ENCODE peak calls at places on chromosomes 1 and 21, in seven cellular contexts. B is lower leg skin, E is IMR-90, J is AG09319, O is Caco-2, W is AG09309, G is GM12865. V is an unnamed sample.

GRCh38 chr1:52928083-52928404 is 968 bp downstream of the SCP2 start:
- DNase-seq in B (no peak), E (no peak), J (no peak), O (no peak), W (no peak), G (no peak), V (no peak)

GRCh38 chr1:81703736-81704463 is 96.8 kb upstream of the ADGRL2 start:
- DNase-seq in B (no peak), E (peak), J (no peak), O (peak), W (no peak), G (no peak), V (peak)

GRCh38 chr1:55640708-55641473 is 425.7 kb upstream of the USP24 start:
- DNase-seq in B (peak), E (no peak), J (no peak), O (no peak), W (peak), G (peak), V (no peak)

GRCh38 chr1:11873395-11873794 is 14.7 kb upstream of the NPPB start:
- DNase-seq in B (no peak), E (no peak), J (no peak), O (no peak), W (no peak), G (no peak), V (no peak)

GRCh38 chr1:11470912-11471311 is 8.0 kb upstream of the DISP3 start:
- DNase-seq in B (no peak), E (no peak), J (no peak), O (no peak), W (no peak), G (no peak), V (no peak)

GRCh38 chr1:221724931-221725605 is 16.8 kb downstream of the DUSP10 start:
- DNase-seq in B (no peak), E (peak), J (no peak), O (no peak), W (no peak), G (no peak), V (no peak)

GRCh38 chr1:214296860-214297699 is 16.1 kb downstream of the SMYD2 start:
- DNase-seq in B (no peak), E (peak), J (no peak), O (no peak), W (no peak), G (no peak), V (no peak)

GRCh38 chr1:185741551-185741950 is 7.4 kb downstream of the HMCN1 start:
- DNase-seq in B (no peak), E (peak), J (no peak), O (no peak), W (peak), G (no peak), V (no peak)

GRCh38 chr1:216447898-216448568 is 24.8 kb upstream of the USH2A start:
- DNase-seq in B (no peak), E (peak), J (no peak), O (no peak), W (no peak), G (no peak), V (no peak)

GRCh38 chr1:209675567-209676154 is 449 bp downstream of the G0S2 start:
- DNase-seq in B (peak), E (peak), J (no peak), O (peak), W (no peak), G (no peak), V (peak)

GRCh38 chr1:8142955-8143629 is 117.0 kb upstream of the ERRFI1 start:
- DNase-seq in B (no peak), E (peak), J (no peak), O (no peak), W (no peak), G (no peak), V (no peak)

GRCh38 chr1:150516616-150517015 is 1.1 kb downstream of the FALEC start:
- DNase-seq in B (no peak), E (no peak), J (no peak), O (no peak), W (no peak), G (peak), V (no peak)

GRCh38 chr1:2137257-2138121 is 57.1 kb downstream of the FAAP20 start:
- DNase-seq in B (no peak), E (no peak), J (no peak), O (peak), W (no peak), G (no peak), V (no peak)

GRCh38 chr21:40049959-40050290 is 182.7 kb downstream of the PCP4 start:
- DNase-seq in B (no peak), E (no peak), J (no peak), O (no peak), W (no peak), G (no peak), V (no peak)

GRCh38 chr1:222105393-222105737 is 363.5 kb upstream of the DUSP10 start:
- DNase-seq in B (no peak), E (no peak), J (no peak), O (no peak), W (no peak), G (no peak), V (no peak)

GRCh38 chr1:41449326-41449921 is 35.1 kb downstream of the EDN2 start:
- DNase-seq in B (no peak), E (no peak), J (no peak), O (no peak), W (no peak), G (no peak), V (no peak)

GRCh38 chr1:16013220-16013907 is 4.5 kb downstream of the HSPB7 start:
- DNase-seq in B (peak), E (peak), J (no peak), O (no peak), W (no peak), G (peak), V (no peak)

GRCh38 chr1:34684246-34684645 is 70.6 kb upstream of the GJB5 start:
- DNase-seq in B (no peak), E (no peak), J (no peak), O (no peak), W (no peak), G (peak), V (no peak)

GRCh38 chr1:187001198-187001904 is 172.6 kb downstream of the PLA2G4A start:
- DNase-seq in B (no peak), E (peak), J (peak), O (no peak), W (peak), G (no peak), V (no peak)

GRCh38 chr1:2298685-2299673 is 70.9 kb downstream of the SKI start:
- DNase-seq in B (no peak), E (no peak), J (no peak), O (no peak), W (no peak), G (no peak), V (no peak)

GRCh38 chr21:39601194-39601940 is 11.4 kb upstream of the B3GALT5 start:
- DNase-seq in B (no peak), E (no peak), J (no peak), O (no peak), W (no peak), G (no peak), V (no peak)

GRCh38 chr1:240170245-240170644 is 78.6 kb downstream of the FMN2 start:
- DNase-seq in B (no peak), E (no peak), J (no peak), O (no peak), W (no peak), G (no peak), V (no peak)

GRCh38 chr1:232538224-232538942 is 91.5 kb downstream of the SIPA1L2 start:
- DNase-seq in B (no peak), E (peak), J (no peak), O (peak), W (no peak), G (no peak), V (no peak)

GRCh38 chr1:15657026-15657425 is 27.1 kb upstream of the PLEKHM2 start:
- DNase-seq in B (no peak), E (no peak), J (no peak), O (no peak), W (no peak), G (no peak), V (no peak)

DNA sequence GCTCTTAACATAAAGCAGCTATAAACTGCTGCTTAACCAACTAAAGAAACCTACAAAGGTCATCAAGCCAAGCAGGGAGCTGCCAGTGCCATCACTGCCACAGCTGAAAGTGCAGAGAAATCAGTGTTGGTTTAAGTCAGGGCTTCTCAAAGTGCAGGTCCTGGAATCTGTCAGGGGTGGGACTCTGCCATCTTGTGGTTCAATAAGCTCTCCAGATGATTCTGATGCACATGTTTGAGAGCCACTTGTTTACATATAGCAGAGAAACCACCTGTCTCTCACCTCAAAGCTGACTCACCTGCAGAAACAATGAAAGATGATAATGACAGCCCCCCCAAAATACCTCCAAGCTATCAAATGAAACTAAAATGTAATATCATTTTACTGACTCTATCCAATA is 49.3 kb downstream of the SH3GLB1 start:
- DNase-seq in B (no peak), E (peak), J (no peak), O (no peak), W (no peak), G (peak), V (no peak)
- TF ChIP-seq CTCF in B (no peak), E (no peak), J (no peak), O (peak), W (peak), G (no peak), V (no peak)

DNA sequence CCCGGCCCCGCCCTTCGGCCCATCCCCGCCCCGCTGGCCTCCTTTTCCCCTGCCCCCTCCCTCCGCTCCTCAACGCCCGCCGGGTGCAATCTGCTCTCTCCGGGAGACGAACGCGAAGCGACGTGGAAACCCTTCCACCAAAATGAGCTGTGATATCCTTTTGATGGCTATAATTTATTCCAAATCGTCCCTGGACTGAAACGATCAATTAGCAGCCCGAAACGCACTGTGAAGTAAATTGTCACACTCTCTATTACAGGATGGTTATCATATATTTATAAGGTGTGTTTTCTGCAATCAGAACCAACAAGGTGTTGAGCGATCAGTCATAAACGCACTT is 134.6 kb upstream of the BARHL2 start:
- DNase-seq in B (no peak), E (no peak), J (no peak), O (no peak), W (no peak), G (no peak), V (no peak)
- TF ChIP-seq CTCF in B (no peak), E (no peak), J (no peak), O (no peak), W (no peak), G (no peak), V (peak)

GRCh38 chr1:26692211-26692792 is 3.5 kb upstream of the ARID1A start:
- DNase-seq in B (peak), E (peak), J (peak), O (peak), W (peak), G (peak), V (peak)
- TF ChIP-seq CTCF in B (no peak), E (peak), J (peak), O (peak), W (peak), G (no peak), V (no peak)

DNA sequence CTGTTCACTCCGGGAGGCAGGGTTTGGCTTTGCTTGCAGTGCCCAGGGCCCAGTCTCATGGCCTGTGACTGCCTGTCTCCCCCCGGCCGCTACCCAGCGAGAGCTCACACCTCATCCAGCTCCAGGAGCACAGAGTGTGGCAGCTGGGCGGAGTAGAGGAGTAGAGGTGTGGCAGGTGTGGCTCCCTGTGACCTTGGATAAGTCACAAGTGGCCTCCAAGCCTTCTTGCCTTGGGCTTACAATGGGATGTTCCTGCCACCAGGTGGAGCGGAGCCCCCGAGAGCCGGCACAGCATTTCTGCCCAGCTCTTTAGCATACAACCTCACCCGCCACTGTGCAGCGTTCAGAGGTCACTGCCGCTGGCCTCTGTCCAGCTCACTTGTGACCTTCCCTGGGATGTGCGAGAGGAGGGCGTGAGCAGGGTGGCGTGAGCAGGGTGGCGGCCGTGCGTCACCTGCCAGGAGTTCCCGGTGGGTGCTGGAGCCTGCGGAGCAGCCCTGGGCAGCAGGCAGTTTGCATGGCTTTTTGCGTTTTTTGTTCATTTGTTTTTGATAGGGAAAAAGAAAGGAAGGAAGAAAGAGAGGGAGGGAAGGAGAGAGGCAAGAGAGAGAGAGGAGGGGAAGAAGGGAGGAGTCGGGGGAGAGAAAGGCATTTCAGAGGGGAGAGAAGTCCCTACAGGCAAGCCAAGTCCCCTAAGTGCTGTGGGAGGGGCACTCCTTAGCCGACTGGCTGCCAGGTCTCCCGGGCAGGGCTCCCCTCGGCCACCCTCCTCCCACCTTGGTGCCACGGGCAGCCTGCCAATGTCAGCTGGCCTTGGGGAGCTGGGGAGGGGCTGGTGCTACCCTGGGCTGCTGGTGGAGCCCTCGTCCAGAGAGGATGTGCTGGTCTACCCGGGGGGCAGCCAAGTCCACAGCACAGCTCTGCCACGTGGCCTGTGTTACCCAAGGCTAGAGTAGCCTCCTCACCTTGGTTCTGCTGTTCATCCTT is 42.6 kb downstream of the CRYAA start:
- DNase-seq in B (peak), E (no peak), J (no peak), O (peak), W (no peak), G (peak), V (peak)
- TF ChIP-seq CTCF in B (no peak), E (peak), J (no peak), O (no peak), W (peak), G (peak), V (no peak)

DNA sequence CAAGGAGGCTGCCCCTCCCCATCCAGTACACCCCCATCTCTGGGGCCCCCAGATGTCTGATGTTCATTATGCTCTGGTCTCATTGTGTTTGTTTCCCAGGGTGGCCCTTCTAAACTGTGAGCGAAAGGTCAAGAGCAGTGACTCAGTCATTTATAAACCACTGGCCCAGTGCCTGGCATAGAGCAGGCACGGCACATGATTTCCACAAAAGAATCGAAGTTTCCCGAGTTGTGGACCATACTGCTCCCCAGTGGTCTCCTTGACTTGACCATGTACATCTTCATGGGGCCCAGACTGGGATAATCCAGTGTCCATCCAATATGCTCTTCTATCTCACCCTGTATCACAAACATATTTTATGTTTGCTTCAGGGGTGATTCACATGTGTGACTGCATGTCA is 153.3 kb downstream of the NR5A2 start:
- DNase-seq in B (no peak), E (peak), J (peak), O (no peak), W (peak), G (peak), V (no peak)
- TF ChIP-seq CTCF in B (no peak), E (peak), J (peak), O (no peak), W (peak), G (no peak), V (no peak)

GRCh38 chr1:29230553-29231378 is at the start of gene MECR:
- DNase-seq in B (peak), E (peak), J (peak), O (peak), W (peak), G (peak), V (peak)
- TF ChIP-seq CTCF in B (no peak), E (peak), J (peak), O (peak), W (peak), G (peak), V (no peak)

DNA sequence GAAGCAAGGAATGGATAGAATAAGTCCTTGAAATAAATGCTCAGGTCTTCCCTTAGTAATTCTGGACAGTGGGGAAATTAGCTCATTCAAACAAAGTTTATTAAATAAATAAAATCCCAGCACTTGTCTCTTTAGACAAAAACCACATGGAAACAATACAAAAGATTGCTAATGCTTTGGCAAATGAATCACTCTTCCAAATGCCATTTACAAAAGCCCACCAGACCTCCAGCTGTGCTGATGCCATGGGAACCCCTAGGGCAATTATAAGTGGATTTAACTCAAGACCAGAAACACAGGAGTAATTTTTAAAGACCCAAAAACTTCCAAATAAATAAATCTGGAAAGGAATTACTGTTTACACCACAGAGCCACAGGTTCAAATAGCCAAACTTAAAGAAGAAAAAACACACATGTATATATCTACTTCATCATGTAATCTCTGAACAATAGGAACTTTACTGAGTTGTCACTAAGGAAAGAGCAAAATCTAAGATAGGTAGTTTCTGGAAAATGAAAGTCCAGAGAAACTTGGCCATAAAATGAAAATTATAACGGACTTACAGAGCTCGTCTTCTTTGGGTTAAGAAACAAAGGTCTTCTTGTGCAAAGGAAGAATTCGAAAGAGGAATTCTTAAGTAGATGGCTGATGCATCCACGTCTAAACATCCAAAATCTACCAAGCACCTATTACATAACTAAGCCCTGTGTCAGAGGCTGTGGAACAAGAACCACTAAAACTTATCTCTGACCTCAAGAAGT is 399.4 kb downstream of the SMYD3 start:
- DNase-seq in B (no peak), E (peak), J (peak), O (no peak), W (no peak), G (no peak), V (no peak)
- TF ChIP-seq CTCF in B (no peak), E (no peak), J (no peak), O (no peak), W (no peak), G (no peak), V (no peak)

DNA sequence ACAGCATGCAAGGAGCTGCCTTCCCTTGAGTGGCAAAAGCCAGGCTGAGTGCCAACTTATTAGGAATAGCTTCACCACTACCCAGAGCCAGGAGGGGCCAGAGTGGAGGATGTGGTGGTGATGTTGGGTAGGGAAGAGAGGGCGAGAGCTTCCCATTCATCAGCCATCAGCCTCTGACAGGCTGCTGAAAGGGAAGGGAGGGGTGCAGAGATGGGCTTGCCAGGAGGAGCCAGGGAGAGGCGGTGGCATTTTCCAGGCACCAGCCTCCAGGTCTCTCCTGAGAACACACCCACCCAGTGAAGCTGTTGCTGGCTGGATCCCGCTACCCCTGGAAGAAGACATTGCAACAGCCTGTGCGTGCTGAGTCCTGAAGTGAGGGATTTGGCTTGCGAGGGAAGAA is 168.6 kb downstream of the ACTL8 start:
- DNase-seq in B (peak), E (no peak), J (no peak), O (no peak), W (no peak), G (no peak), V (no peak)
- TF ChIP-seq CTCF in B (no peak), E (no peak), J (no peak), O (no peak), W (no peak), G (no peak), V (no peak)

DNA sequence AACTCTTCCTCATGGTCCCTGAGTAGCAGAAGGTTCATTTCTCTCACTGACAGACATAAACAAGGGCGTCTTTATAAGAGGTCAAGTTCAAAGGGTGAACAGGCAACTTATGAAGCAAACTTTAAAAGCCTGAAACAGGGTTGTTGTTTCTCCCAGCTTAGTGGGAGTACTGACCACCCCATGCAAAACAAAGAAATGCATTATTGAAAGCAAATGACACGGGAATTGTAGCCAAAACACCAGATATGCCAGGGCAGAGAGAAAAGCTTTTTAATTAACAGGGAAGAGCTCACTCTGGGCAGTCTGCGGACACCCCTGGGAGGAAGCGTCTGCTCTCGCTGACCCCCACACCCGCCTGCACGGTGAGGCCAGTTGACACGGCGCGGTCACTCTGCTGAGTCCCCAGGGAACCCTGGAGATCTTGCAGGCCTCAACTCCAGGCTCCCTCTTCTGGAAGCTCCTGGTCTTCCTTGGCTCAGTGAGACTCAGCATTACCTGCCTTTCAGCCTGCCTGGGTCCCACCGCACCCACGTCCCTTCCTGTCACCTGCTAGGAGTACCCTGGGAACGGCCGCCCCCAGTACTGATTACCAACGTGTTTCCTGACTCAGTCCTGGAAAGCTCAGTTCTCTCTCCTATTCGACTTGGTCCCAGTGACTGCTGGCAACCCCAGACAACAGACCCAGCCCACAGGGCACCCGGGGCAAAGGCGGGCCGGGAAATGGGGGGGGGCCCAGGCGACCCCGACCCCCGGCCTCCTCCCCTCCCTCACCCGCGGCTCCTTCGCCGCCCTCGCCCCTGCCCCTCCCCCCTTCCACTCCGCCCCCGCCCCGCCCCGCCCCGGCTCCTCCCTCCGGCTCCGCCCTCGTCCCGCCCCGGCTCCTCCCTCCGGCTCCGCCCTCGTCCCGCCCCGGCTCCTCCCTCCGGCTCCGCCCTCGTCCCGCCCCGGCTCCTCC is 972 bp downstream of the CFAP410 start:
- DNase-seq in B (peak), E (peak), J (no peak), O (peak), W (no peak), G (peak), V (peak)
- TF ChIP-seq CTCF in B (no peak), E (peak), J (peak), O (peak), W (peak), G (no peak), V (peak)